ENCODE peak calls at places on chromosomes 16 and 17, in six cellular contexts. V is endothelial cell, J is Peyer's patch, R is PC-3, E is stomach, B is upper lobe of right lung. Y is an unnamed sample.

GRCh38 chr17:75153854-75154194 is 488 bp downstream of the JPT1 start:
- DNase-seq in R (peak), V (peak), B (no peak), J (peak), E (no peak), Y (no peak)

GRCh38 chr17:3888343-3889171 is 4.3 kb downstream of the CAMKK1 start:
- DNase-seq in R (peak), J (peak), B (no peak), E (peak), V (no peak), Y (peak)

GRCh38 chr16:67541391-67542263 is 13.0 kb downstream of the RIPOR1 start:
- DNase-seq in B (peak), V (no peak), J (no peak), R (peak), E (no peak), Y (peak)

GRCh38 chr17:17342242-17342945 is 39.2 kb downstream of the NT5M start:
- DNase-seq in V (no peak), J (no peak), B (peak), E (peak), R (no peak), Y (no peak)

GRCh38 chr17:65855245-65855644 is 293.8 kb upstream of the AXIN2 start:
- DNase-seq in B (no peak), R (peak), E (no peak), J (no peak), V (no peak), Y (peak)

GRCh38 chr17:49434821-49435581 is 20.3 kb upstream of the PHB1 start:
- DNase-seq in V (peak), J (peak), E (peak), B (no peak), R (peak), Y (peak)

GRCh38 chr16:85129846-85130706 is 17.8 kb upstream of the CIBAR2 start:
- DNase-seq in V (no peak), E (no peak), J (no peak), R (no peak), B (no peak), Y (no peak)

GRCh38 chr16:57549730-57550129 is 7.3 kb downstream of the ADGRG5 start:
- DNase-seq in V (no peak), E (no peak), B (no peak), J (no peak), R (no peak), Y (no peak)

GRCh38 chr17:57918017-57918895 is 37.0 kb downstream of the CUEDC1 start:
- DNase-seq in B (no peak), E (no peak), R (peak), J (no peak), V (no peak), Y (no peak)

GRCh38 chr17:21201302-21201602 is 12.7 kb downstream of the TMEM11 start:
- DNase-seq in J (no peak), B (no peak), R (peak), V (no peak), E (no peak), Y (no peak)

GRCh38 chr17:46777943-46778915 is 40.3 kb downstream of the WNT3 start:
- DNase-seq in R (no peak), J (no peak), B (peak), V (no peak), E (no peak), Y (no peak)

GRCh38 chr17:11928436-11928835 is 68.8 kb downstream of the ZNF18 start:
- DNase-seq in B (no peak), R (no peak), J (no peak), E (no peak), V (no peak), Y (no peak)

GRCh38 chr17:9244066-9245052 is 223.0 kb downstream of the NTN1 start:
- DNase-seq in V (no peak), J (peak), R (no peak), E (peak), B (peak), Y (no peak)

GRCh38 chr16:86292942-86293341 is 217.4 kb upstream of the FOXF1 start:
- DNase-seq in E (no peak), J (no peak), B (no peak), V (no peak), R (no peak), Y (no peak)

GRCh38 chr16:83269541-83269940 is 538.2 kb upstream of the HSBP1 start:
- DNase-seq in E (no peak), V (no peak), J (no peak), R (no peak), B (no peak), Y (no peak)

GRCh38 chr17:37261286-37261685 is 114.5 kb upstream of the C17orf78 start:
- DNase-seq in E (no peak), B (no peak), J (no peak), R (no peak), V (no peak), Y (no peak)

GRCh38 chr17:45147102-45147580 is 1.1 kb upstream of the HEXIM1 start:
- DNase-seq in J (no peak), R (no peak), V (no peak), E (peak), B (no peak), Y (peak)

GRCh38 chr17:48704521-48704920 is 17.8 kb downstream of the PRAC1 start:
- DNase-seq in J (no peak), E (no peak), R (no peak), B (no peak), V (no peak), Y (no peak)

GRCh38 chr16:1125471-1125870 is 27.4 kb upstream of the CACNA1H start:
- DNase-seq in V (no peak), J (no peak), B (no peak), R (peak), E (peak), Y (peak)

DNA sequence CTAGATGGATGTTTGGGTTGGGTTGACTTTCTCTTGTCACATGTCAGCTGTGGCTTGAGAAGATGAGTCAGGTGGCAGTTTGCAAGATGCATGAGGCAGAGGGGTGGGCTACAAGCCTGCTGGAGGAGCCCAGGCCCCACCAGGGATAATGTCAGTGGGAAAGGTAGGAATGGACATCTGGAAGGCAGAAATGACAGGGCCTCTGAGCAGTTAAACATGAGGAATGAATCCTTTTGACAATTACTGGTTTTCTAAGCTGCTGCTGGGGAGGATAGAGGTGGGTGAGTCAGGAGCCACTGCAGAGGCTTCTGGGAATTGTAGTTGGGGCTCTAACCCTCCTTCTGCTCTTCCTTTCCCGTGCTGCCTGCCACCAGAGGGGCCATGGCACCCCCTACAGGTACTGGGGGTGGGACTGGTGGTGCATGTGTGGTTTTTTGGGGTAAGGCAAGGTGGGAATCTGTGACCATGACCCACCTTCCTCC is 15.7 kb downstream of the SLC52A1 start:
- DNase-seq in J (no peak), B (no peak), E (no peak), R (peak), V (no peak), Y (no peak)
- TF ChIP-seq CTCF in J (no peak), B (no peak), E (no peak), R (no peak), V (no peak), Y (no peak)

DNA sequence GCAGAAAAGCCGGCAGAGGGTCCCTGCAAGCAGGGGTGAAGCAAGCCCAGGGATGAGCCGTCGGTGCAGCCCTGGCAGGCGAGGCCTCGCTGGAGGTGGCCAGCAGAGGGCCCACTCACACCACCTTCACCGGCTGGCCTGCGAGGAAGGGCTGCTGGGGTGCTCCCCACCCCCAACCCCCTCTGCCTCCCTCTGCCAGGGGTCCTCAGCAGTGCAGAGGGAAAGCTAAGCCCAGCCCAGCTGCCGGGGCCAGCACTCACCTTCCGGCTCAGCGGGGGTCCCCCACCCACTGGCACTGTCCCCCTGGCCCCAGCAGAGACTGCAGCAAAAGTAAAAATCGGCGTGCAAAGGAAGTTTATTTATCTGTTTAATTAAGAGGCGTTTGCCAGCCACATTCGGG is 113.4 kb downstream of the ENGASE start:
- DNase-seq in B (no peak), V (peak), R (peak), E (no peak), J (no peak), Y (peak)
- TF ChIP-seq CTCF in B (peak), V (peak), R (peak), E (no peak), J (peak), Y (peak)

GRCh38 chr17:77456271-77456950 is 315.6 kb downstream of the SEC14L1 start:
- DNase-seq in E (no peak), J (peak), B (no peak), R (no peak), V (no peak), Y (no peak)

GRCh38 chr17:77458202-77459017 is 317.6 kb downstream of the SEC14L1 start:
- DNase-seq in E (no peak), V (no peak), J (no peak), B (no peak), R (no peak), Y (no peak)

GRCh38 chr17:77457572-77458201 is 316.9 kb downstream of the SEC14L1 start:
- DNase-seq in J (no peak), V (no peak), B (no peak), R (no peak), E (no peak), Y (no peak)

GRCh38 chr17:77455878-77456234 is 315.1 kb downstream of the SEC14L1 start:
- DNase-seq in R (no peak), E (no peak), V (no peak), J (no peak), B (no peak), Y (no peak)

GRCh38 chr17:77456951-77457548 is 316.3 kb downstream of the SEC14L1 start:
- DNase-seq in B (no peak), V (no peak), R (no peak), E (no peak), J (peak), Y (no peak)
- TF ChIP-seq CTCF in B (no peak), V (no peak), R (no peak), E (no peak), J (no peak), Y (no peak)

DNA sequence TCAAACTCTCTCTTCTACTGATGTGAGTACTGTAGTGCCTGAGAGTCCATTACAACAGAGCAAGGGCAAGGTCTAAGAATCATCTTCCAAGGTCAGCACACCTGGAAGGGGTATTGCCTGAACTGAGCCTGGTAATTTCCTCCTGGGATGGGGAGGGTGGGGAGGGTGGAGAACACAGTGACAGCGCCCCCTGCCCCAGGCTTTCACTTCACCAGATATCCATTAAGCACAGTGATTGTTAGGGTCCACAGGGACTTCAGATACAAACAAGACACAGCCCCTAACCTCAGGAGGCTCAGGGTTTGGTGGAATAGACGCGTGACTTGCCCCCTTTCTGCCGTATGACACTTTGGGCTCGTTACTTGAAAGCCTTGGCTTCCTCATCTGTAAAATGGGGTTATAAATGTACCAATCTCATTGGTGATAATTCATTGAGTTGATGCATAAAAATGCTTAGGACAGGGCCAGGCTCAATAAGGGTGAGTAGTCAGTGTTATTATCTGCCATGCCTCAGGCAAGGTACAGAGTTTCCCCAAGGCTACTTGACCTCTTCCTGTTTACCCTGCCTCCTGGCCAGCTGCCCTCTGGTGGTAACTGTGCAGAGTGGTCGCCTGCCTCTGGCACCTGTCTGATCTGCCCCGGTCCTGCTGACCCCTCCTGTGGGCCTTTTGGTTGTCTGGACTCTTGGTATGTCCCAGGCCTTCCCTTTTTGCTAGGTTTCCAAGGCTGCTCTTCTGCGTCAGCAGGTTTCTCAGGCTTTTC is 13.1 kb upstream of the BRD7 start:
- DNase-seq in B (no peak), J (no peak), V (no peak), E (no peak), R (no peak), Y (peak)
- TF ChIP-seq CTCF in B (no peak), J (no peak), V (peak), E (no peak), R (peak), Y (no peak)

DNA sequence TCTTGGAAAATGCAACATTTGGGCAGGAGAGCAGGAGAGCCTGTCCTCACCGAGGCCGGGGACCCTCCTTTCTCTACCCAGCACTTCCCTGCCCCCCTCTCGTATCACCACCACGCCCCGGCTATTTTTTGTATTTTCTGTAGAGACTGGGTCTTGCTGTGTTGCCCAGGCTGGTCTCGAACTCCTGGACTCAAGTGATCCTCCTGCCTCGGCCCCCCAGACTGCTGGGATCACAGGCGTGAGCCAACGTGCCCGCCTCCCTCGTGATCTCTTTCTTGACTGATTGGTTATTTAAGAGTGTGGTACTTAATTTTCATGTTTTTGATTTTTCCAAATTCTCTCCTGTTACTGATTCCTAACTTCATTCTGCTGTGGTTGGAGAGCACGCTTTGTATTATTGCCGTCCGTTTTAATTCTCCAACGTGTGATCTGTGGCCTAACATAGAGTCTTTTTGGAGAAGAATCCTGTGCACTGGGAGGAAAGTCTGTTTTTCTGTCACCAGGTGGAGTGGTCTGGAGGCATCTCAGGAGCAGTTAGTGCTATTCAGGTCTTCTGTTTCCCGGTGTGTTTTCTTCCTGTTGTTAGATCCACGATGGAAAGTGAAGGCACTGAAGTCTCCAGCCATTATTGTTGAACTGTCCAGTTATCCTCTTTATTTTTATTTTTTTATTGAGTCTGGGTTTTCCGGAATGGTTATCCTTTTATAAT is 40.4 kb downstream of the ZNF778 start:
- DNase-seq in V (no peak), J (no peak), E (no peak), R (peak), B (no peak), Y (no peak)
- TF ChIP-seq CTCF in V (no peak), J (no peak), E (no peak), R (peak), B (no peak), Y (no peak)

GRCh38 chr16:19898924-19899604 is 14.4 kb upstream of the GPRC5B start:
- DNase-seq in E (peak), V (peak), J (peak), B (no peak), R (peak), Y (peak)
- TF ChIP-seq CTCF in E (peak), V (peak), J (peak), B (peak), R (peak), Y (peak)

GRCh38 chr17:1041746-1042145 is 44.8 kb downstream of the TIMM22 start:
- DNase-seq in B (no peak), R (no peak), E (no peak), V (no peak), J (no peak), Y (no peak)
- TF ChIP-seq CTCF in B (no peak), R (no peak), E (no peak), V (no peak), J (no peak), Y (no peak)

GRCh38 chr17:28366605-28367004 is 1.6 kb upstream of the SEBOX start:
- DNase-seq in E (no peak), J (no peak), V (no peak), B (no peak), R (no peak), Y (no peak)
- TF ChIP-seq CTCF in E (no peak), J (no peak), V (no peak), B (peak), R (no peak), Y (no peak)

GRCh38 chr17:13616031-13616430 is 14.3 kb upstream of the HS3ST3A1 start:
- DNase-seq in J (no peak), B (no peak), E (no peak), V (no peak), R (no peak), Y (no peak)

GRCh38 chr17:13619462-13619861 is 17.7 kb upstream of the HS3ST3A1 start:
- DNase-seq in R (no peak), J (no peak), E (no peak), B (no peak), V (no peak), Y (no peak)
- TF ChIP-seq CTCF in R (no peak), J (no peak), E (no peak), B (no peak), V (no peak), Y (no peak)

Y was measured in Calu3.